ENCODE peak calls at places on chromosomes 5 and 9, in six cellular contexts. N, S, X, H, V and B are unnamed samples.

GRCh38 chr5:34005211-34005610 is 2.6 kb downstream of the AMACR start:
- DNase-seq in H (no peak), V (no peak), S (no peak), X (no peak), N (no peak), B (peak)

GRCh38 chr9:4700093-4700492 is 20.7 kb downstream of the CDC37L1 start:
- DNase-seq in H (no peak), V (no peak), N (no peak), X (no peak), S (no peak), B (no peak)

GRCh38 chr5:169637856-169638190 is 748 bp downstream of the DOCK2 start:
- DNase-seq in S (no peak), V (no peak), H (no peak), N (no peak), X (no peak), B (no peak)

GRCh38 chr9:764105-764524 is 77.4 kb upstream of the DMRT1 start:
- DNase-seq in H (peak), X (peak), N (peak), S (no peak), V (peak), B (peak)

GRCh38 chr5:52743012-52743411 is 44.7 kb upstream of the ITGA1 start:
- DNase-seq in H (no peak), N (no peak), S (no peak), V (no peak), X (no peak), B (no peak)

GRCh38 chr9:35729700-35730485 is 2.1 kb downstream of the TLN1 start:
- DNase-seq in H (no peak), N (peak), S (no peak), V (no peak), X (peak), B (peak)

GRCh38 chr9:124122321-124122720 is 110.8 kb downstream of the LHX2 start:
- DNase-seq in V (no peak), X (no peak), S (no peak), N (no peak), H (no peak), B (no peak)

GRCh38 chr5:93570294-93571110 is 10.5 kb downstream of the NR2F1-AS1 start:
- DNase-seq in X (no peak), H (no peak), V (no peak), N (peak), S (no peak), B (no peak)

GRCh38 chr5:106408141-106408540 is 1262.6 kb downstream of the EFNA5 start:
- DNase-seq in V (no peak), H (no peak), S (no peak), X (peak), N (no peak), B (peak)

GRCh38 chr5:50716134-50716533 is 49.7 kb downstream of the PARP8 start:
- DNase-seq in N (no peak), H (no peak), S (no peak), V (no peak), X (no peak), B (no peak)

GRCh38 chr9:27535701-27536118 is 6.1 kb upstream of the MOB3B start:
- DNase-seq in X (peak), S (no peak), V (peak), N (peak), H (peak), B (no peak)

GRCh38 chr5:134138416-134139376 is 24.2 kb downstream of the TCF7 start:
- DNase-seq in X (peak), N (no peak), S (no peak), H (peak), V (no peak), B (peak)

GRCh38 chr5:124655211-124655880 is 91.1 kb downstream of the ZNF608 start:
- DNase-seq in V (no peak), N (no peak), S (no peak), H (no peak), X (peak), B (no peak)

GRCh38 chr9:37529111-37529510 is 43.4 kb downstream of the POLR1E start:
- DNase-seq in N (no peak), S (peak), H (no peak), V (no peak), X (peak), B (peak)

GRCh38 chr5:4662845-4663244 is 477.3 kb upstream of the ADAMTS16 start:
- DNase-seq in S (no peak), X (no peak), H (no peak), N (no peak), V (no peak), B (no peak)

GRCh38 chr5:180649297-180650039 is at the start of gene FLT4:
- DNase-seq in X (no peak), V (no peak), N (peak), H (peak), S (no peak), B (no peak)

GRCh38 chr5:109601736-109602135 is 88.0 kb upstream of the MAN2A1 start:
- DNase-seq in X (no peak), N (peak), V (no peak), H (no peak), S (no peak), B (no peak)

GRCh38 chr5:173271371-173271770 is 36.4 kb upstream of the NKX2-5 start:
- DNase-seq in N (no peak), V (no peak), H (no peak), S (no peak), X (no peak), B (no peak)

GRCh38 chr5:133686566-133686965 is 74.2 kb upstream of the FSTL4 start:
- DNase-seq in V (no peak), N (no peak), S (no peak), H (no peak), X (peak), B (no peak)

GRCh38 chr5:42840842-42841574 is 29.3 kb upstream of the SELENOP start:
- DNase-seq in X (no peak), S (no peak), N (no peak), H (no peak), V (no peak), B (no peak)

GRCh38 chr9:1055156-1055555 is 5.0 kb downstream of the DMRT2 start:
- DNase-seq in N (no peak), H (no peak), S (no peak), X (peak), V (no peak), B (no peak)

GRCh38 chr5:112548246-112548982 is 129.3 kb upstream of the EPB41L4A start:
- DNase-seq in N (no peak), H (no peak), V (no peak), S (no peak), X (peak), B (peak)

GRCh38 chr9:133000842-133001241 is 22.3 kb downstream of the GFI1B start:
- DNase-seq in N (peak), S (no peak), X (no peak), H (no peak), V (no peak), B (no peak)

GRCh38 chr5:142618125-142618524 is 67.8 kb downstream of the FGF1 start:
- DNase-seq in N (no peak), S (no peak), H (no peak), V (no peak), X (peak), B (peak)

GRCh38 chr5:9047932-9048331 is 497.9 kb downstream of the SEMA5A start:
- DNase-seq in X (no peak), H (no peak), V (no peak), S (no peak), N (no peak), B (no peak)

GRCh38 chr9:4182831-4183230 is 117.0 kb downstream of the GLIS3 start:
- DNase-seq in V (no peak), N (no peak), S (no peak), X (no peak), H (no peak), B (no peak)

GRCh38 chr5:127011151-127011550 is 19.2 kb downstream of the MARCHF3 start:
- DNase-seq in N (no peak), X (peak), V (no peak), S (no peak), H (no peak), B (peak)

GRCh38 chr5:150081541-150082283 is 4.6 kb downstream of the CSF1R start:
- DNase-seq in V (peak), H (no peak), S (no peak), N (peak), X (no peak), B (no peak)

GRCh38 chr5:127330116-127330515 is 39.5 kb downstream of the MEGF10 start:
- DNase-seq in V (no peak), S (no peak), X (no peak), H (no peak), N (no peak), B (no peak)

GRCh38 chr9:22107202-22107601 is 98.1 kb upstream of the CDKN2B start:
- DNase-seq in V (no peak), H (no peak), N (no peak), X (peak), S (no peak), B (peak)

GRCh38 chr9:117095116-117095515 is 319.7 kb downstream of the ASTN2 start:
- DNase-seq in N (no peak), X (no peak), H (no peak), S (no peak), V (no peak), B (no peak)

GRCh38 chr5:108081707-108082106 is 300.2 kb downstream of the FBXL17 start:
- DNase-seq in V (no peak), H (no peak), S (no peak), X (no peak), N (no peak), B (no peak)

GRCh38 chr9:101778332-101778731 is 39.9 kb upstream of the GRIN3A start:
- DNase-seq in V (no peak), S (no peak), X (no peak), N (no peak), H (no peak), B (no peak)

GRCh38 chr5:139458580-139459407 is 3.7 kb downstream of the ECSCR start:
- DNase-seq in N (peak), S (no peak), H (no peak), X (peak), V (no peak), B (peak)

GRCh38 chr9:69923972-69924371 is 103.4 kb downstream of the CFAP95 start:
- DNase-seq in V (no peak), H (no peak), S (no peak), N (no peak), X (no peak), B (no peak)

GRCh38 chr9:97480174-97480573 is 21.3 kb upstream of the TMOD1 start:
- DNase-seq in H (no peak), V (no peak), N (no peak), S (no peak), X (no peak), B (no peak)